ENCODE peak calls at places on chromosome 18, in seven cellular contexts. S, Z, Y, D, P, I and O are unnamed samples.

GRCh38 chr18:61333746-61334490 is 688 bp downstream of the CDH20 start:
- DNase-seq in S (no peak), Z (no peak), Y (no peak), D (no peak), P (peak; percentile 61), I (no peak), O (no peak)

GRCh38 chr18:54647176-54647575 is 56.1 kb downstream of the DYNAP start:
- DNase-seq in S (no peak), Z (peak; percentile 7), Y (peak; percentile 5), D (no peak), P (no peak), I (no peak), O (no peak)

GRCh38 chr18:62505669-62506494 is 16.9 kb upstream of the ZCCHC2 start:
- DNase-seq in S (no peak), Z (no peak), Y (no peak), D (no peak), P (no peak), I (no peak), O (no peak)

GRCh38 chr18:78716022-78716421 is 263.6 kb upstream of the SALL3 start:
- DNase-seq in S (no peak), Z (no peak), Y (no peak), D (no peak), P (no peak), I (no peak), O (peak; percentile 23)

GRCh38 chr18:23317975-23318675 is 135.0 kb upstream of the RIOK3 start:
- DNase-seq in S (peak; percentile 84), Z (no peak), Y (peak; percentile 70), D (no peak), P (no peak), I (no peak), O (no peak)

GRCh38 chr18:78936251-78937005 is 43.2 kb upstream of the SALL3 start:
- DNase-seq in S (no peak), Z (no peak), Y (no peak), D (no peak), P (no peak), I (no peak), O (no peak)

GRCh38 chr18:79566841-79567370 is 112.7 kb upstream of the CTDP1 start:
- DNase-seq in S (no peak), Z (no peak), Y (no peak), D (peak; percentile 32), P (no peak), I (no peak), O (no peak)

GRCh38 chr18:54159916-54160315 is 64.6 kb downstream of the MBD2 start:
- DNase-seq in S (no peak), Z (no peak), Y (no peak), D (no peak), P (no peak), I (no peak), O (no peak)

DNA sequence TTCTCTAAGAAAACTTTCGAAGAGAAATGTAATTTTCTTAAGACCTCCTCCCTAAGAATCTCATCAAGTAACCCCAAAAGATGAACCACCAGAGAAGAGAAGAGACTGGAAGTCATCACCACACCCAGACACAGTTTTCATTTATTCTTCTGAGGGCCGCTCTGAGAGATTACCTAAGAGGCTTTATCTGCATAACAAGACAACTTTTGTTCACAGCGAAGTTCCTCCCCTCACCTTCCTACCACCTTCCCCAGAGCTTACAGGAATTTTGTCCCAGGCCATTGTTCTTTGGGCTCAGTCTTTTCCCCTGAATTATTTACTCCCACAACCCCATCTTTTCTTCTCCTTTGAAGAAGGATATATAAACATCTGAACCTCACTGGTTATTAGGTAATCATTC is 92.8 kb downstream of the AKAIN1 start:
- DNase-seq in S (no peak), Z (no peak), Y (no peak), D (no peak), P (no peak), I (no peak), O (no peak)
- H3K4me3 ChIP-seq in S (no peak overlapping the region), Z (no peak overlapping the region), Y (no peak overlapping the region), D (no peak overlapping the region), P (no peak overlapping the region), I (no peak overlapping the region), O (no peak overlapping the region)

GRCh38 chr18:51250006-51250405 is 52.5 kb upstream of the MEX3C start:
- DNase-seq in S (no peak), Z (no peak), Y (no peak), D (no peak), P (no peak), I (no peak), O (no peak)

GRCh38 chr18:51250458-51251024 is 53.1 kb upstream of the MEX3C start:
- DNase-seq in S (no peak), Z (no peak), Y (no peak), D (no peak), P (no peak), I (no peak), O (no peak)

GRCh38 chr18:51251625-51252024 is 54.1 kb upstream of the MEX3C start:
- DNase-seq in S (no peak), Z (no peak), Y (no peak), D (no peak), P (no peak), I (no peak), O (no peak)

GRCh38 chr18:51255694-51256093 is 58.2 kb upstream of the MEX3C start:
- DNase-seq in S (peak; percentile 25), Z (no peak), Y (no peak), D (no peak), P (no peak), I (no peak), O (no peak)

GRCh38 chr18:51253476-51253875 is 56.0 kb upstream of the MEX3C start:
- DNase-seq in S (no peak), Z (no peak), Y (no peak), D (no peak), P (no peak), I (no peak), O (no peak)
- H3K4me3 ChIP-seq in S (no peak overlapping the region), Z (no peak overlapping the region), Y (no peak overlapping the region), D (no peak overlapping the region), P (no peak overlapping the region), I (no peak overlapping the region), O (no peak overlapping the region)

DNA sequence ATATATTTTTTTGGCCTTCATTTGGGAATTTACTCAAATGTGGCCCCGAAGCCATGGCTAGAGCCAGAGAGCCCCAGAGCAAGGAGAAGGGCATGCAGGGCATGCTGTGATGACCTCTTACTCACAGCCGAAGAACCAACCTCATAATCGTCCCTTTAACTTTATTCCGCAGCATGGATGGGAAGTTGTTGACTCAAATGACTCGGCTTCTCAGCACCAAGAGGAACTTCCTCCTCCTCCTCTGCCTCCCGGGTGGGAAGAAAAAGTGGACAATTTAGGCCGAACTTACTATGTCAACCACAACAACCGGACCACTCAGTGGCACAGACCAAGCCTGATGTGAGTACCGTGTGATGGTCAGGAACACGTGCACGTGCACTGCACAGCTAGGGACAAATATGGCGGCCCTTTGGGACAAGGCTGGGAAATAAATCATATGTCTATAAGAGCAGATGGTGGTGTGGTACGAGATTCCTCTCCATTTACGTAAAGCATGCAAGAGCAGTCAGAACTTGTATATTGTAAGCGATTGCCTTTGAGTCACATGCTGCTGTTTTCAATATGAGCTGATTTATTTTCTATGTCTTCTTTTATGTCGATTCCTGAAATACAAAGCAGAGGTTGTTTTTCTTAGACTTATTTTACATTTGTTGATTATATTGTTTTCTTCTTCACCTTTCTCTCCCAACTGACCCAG is 280.9 kb downstream of the NEDD4L start:
- DNase-seq in S (no peak), Z (no peak), Y (no peak), D (no peak), P (no peak), I (no peak), O (no peak)
- H3K4me3 ChIP-seq in S (no peak overlapping the region), Z (no peak overlapping the region), Y (no peak overlapping the region), D (no peak overlapping the region), P (no peak overlapping the region), I (no peak overlapping the region), O (no peak overlapping the region)

GRCh38 chr18:33839452-33840225 is 261.6 kb downstream of the ASXL3 start:
- DNase-seq in S (peak; percentile 35), Z (peak; percentile 36), Y (peak; percentile 50), D (no peak), P (no peak), I (no peak), O (no peak)
- H3K4me3 ChIP-seq in S (no peak overlapping the region), Z (no peak overlapping the region), Y (no peak overlapping the region), D (no peak overlapping the region), P (no peak overlapping the region), I (no peak overlapping the region), O (no peak overlapping the region)

DNA sequence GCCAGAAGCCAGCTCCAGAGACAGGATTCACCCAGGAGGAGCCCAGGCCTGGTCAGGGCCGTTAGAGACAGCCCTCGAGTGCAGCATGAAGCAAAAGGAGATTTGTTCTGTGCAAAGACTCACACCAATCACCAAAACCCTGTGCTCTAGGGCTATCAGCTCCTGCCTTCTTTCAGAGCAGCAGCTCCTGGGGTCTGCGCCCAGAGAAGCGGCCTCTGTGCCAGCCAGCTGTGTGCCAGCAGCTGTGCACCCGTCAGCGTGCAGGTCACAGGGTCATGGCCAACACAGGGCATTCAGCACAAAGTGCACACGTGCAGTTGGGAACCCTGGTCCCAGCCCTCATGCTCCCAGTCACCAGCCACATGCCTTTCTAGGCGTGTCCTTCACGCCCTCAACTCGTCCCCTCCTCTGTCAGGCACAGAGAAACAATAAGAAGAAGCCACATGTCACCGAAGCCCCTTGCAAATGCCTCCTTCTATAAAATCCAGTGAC is 49.3 kb downstream of the ZNF516 start:
- DNase-seq in S (no peak), Z (no peak), Y (no peak), D (no peak), P (no peak), I (no peak), O (no peak)
- H3K4me3 ChIP-seq in S (peak overlapping the region; percentile 0), Z (no peak overlapping the region), Y (no peak overlapping the region), D (no peak overlapping the region), P (no peak overlapping the region), I (no peak overlapping the region), O (no peak overlapping the region)